ENCODE peak calls at places on chromosomes 12 and 14, in four cellular contexts. L is upper lobe of right lung; T is vagina; B is CD4-positive, alpha-beta memory T cell. U is an unnamed sample. For H3K4me1, the result is how much of the 10 kb centered on the place peaks cover.

GRCh38 chr12:5535531-5535930 is 103.6 kb downstream of the NTF3 start:
- DNase-seq in L (no peak), T (no peak), B (no peak), U (no peak)

GRCh38 chr12:23906329-23906728 is 43.1 kb downstream of the SOX5 start:
- DNase-seq in L (no peak), T (no peak), B (no peak), U (peak)

GRCh38 chr12:34394211-34395055 is 372.1 kb downstream of the ALG10 start:
- DNase-seq in L (peak), T (peak), B (no peak), U (no peak)

GRCh38 chr12:97940629-97941028 is 478.0 kb downstream of the RMST start:
- DNase-seq in L (no peak), T (no peak), B (no peak), U (no peak)

GRCh38 chr12:4273651-4274395 is at the start of gene CCND2:
- DNase-seq in L (peak), T (no peak), B (peak), U (peak)

GRCh38 chr12:115002434-115002833 is 318.5 kb upstream of the TBX3 start:
- DNase-seq in L (no peak), T (no peak), B (no peak), U (no peak)

GRCh38 chr12:28536088-28536487 is 345.8 kb downstream of the CCDC91 start:
- DNase-seq in L (no peak), T (no peak), B (no peak), U (no peak)

GRCh38 chr12:57226588-57227314 is 2.8 kb upstream of the SHMT2 start:
- DNase-seq in L (no peak), T (no peak), B (no peak), U (peak)

GRCh38 chr12:55839345-55840140 is 3.2 kb downstream of the MMP19 start:
- DNase-seq in L (no peak), T (no peak), B (no peak), U (no peak)

GRCh38 chr12:31896514-31897039 is 62.6 kb upstream of the RESF1 start:
- DNase-seq in L (no peak), T (no peak), B (peak), U (no peak)

GRCh38 chr14:65482769-65483438 is 70.4 kb downstream of the FUT8 start:
- DNase-seq in L (no peak), T (no peak), B (no peak), U (no peak)

GRCh38 chr14:84343637-84344036 is 1186.3 kb upstream of the FLRT2 start:
- DNase-seq in L (no peak), T (no peak), B (no peak), U (no peak)

GRCh38 chr14:31261859-31262739 is 54.5 kb upstream of the HECTD1 start:
- DNase-seq in L (no peak), T (no peak), B (no peak), U (peak)

GRCh38 chr14:98290596-98290995 is 981.4 kb downstream of the BCL11B start:
- DNase-seq in L (no peak), T (no peak), B (no peak), U (no peak)

GRCh38 chr12:15979096-15980091 is 68.3 kb downstream of the DERA start:
- DNase-seq in L (no peak), T (no peak), B (no peak), U (no peak)

GRCh38 chr14:81394739-81395138 is 5.4 kb downstream of the STON2 start:
- DNase-seq in L (no peak), T (no peak), B (no peak), U (no peak)

GRCh38 chr14:90986510-90986909 is 73.9 kb downstream of the RPS6KA5 start:
- DNase-seq in L (no peak), T (no peak), B (no peak), U (no peak)

GRCh38 chr12:15550778-15551177 is 228.5 kb downstream of the PTPRO start:
- DNase-seq in L (no peak), T (no peak), B (no peak), U (no peak)

GRCh38 chr12:98373982-98374381 is 141.4 kb upstream of the TMPO start:
- DNase-seq in L (no peak), T (no peak), B (no peak), U (no peak)

GRCh38 chr14:105999361-106000028 is 473.1 kb downstream of the TMEM121 start:
- DNase-seq in L (peak), T (no peak), B (peak), U (no peak)

GRCh38 chr14:96080571-96080970 is 41.4 kb downstream of the C14orf132 start:
- DNase-seq in L (no peak), T (no peak), B (no peak), U (no peak)

GRCh38 chr14:94360945-94361565 is 27.3 kb downstream of the SERPINA1 start:
- DNase-seq in L (no peak), T (peak), B (no peak), U (no peak)

GRCh38 chr14:40762177-40762576 is 844.5 kb upstream of the LRFN5 start:
- DNase-seq in L (no peak), T (no peak), B (no peak), U (no peak)

GRCh38 chr12:2647186-2647585 is 147.6 kb upstream of the FKBP4 start:
- DNase-seq in L (peak), T (no peak), B (no peak), U (no peak)

DNA sequence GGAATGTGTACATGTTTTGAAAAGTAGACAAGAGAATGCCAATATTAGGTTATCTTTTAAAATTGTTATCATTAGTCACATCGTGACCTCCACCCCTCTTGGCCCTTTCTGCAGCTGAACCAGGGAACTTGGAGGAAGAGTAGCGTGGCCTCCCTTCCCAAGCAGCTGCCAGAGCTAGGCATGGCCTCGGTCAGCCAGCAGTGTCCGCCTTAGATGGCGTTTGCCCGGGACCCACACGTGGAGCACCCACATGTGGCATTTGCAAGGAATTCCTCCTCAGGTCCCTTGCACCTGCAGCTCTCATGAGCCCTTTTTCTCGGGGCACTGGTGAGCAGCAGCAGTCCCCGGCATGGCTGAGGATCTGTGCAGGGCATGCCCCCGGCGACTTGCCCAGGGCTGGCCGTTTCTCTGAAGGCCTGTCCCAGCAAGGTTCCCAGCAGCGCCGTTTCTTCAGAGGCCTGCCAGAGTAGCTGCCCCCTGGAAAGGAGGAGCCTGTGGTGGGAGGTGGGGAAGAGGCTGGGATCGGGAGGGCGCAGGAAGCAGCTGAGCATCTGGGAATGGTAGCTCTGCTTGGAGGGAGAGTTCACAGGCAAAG is 10.8 kb downstream of the JDP2 start:
- DNase-seq in L (no peak), T (no peak), B (no peak), U (no peak)
- H3K4me1 ChIP-seq in L (half or more), T (under half), B (under half), U (under half)

DNA sequence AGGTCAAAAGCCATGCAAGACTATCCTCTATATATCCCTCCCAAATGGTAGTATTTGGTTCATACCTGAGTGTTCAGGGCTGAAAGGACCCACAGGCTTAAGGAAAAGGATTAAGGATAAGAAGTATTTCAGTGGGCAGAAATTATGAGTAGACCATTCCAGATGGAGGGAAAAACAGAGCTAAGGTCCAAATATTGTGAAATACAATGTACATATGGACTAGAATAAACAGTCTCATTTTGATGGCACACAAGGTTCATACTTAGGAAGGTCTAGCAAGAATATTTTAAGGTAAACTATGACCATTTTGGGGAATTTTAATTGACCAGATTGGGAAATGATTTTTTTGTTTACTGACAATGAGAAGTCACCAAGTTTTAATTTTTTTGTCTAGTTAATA is 124.6 kb downstream of the PRKD1 start:
- DNase-seq in L (no peak), T (no peak), B (no peak), U (no peak)
- H3K4me1 ChIP-seq in L (under half), T (under half), B (under half), U (under half)

GRCh38 chr12:108564724-108565123 is 2.3 kb downstream of the ISCU start:
- DNase-seq in L (no peak), T (no peak), B (no peak), U (no peak)

GRCh38 chr12:108563135-108563803 is 873 bp downstream of the ISCU start:
- DNase-seq in L (peak), T (no peak), B (peak), U (peak)

GRCh38 chr12:108562348-108563134 is at the start of gene ISCU:
- DNase-seq in L (peak), T (peak), B (peak), U (peak)

GRCh38 chr12:108561852-108562347 is 496 bp upstream of the ISCU start:
- DNase-seq in L (no peak), T (no peak), B (no peak), U (no peak)

DNA sequence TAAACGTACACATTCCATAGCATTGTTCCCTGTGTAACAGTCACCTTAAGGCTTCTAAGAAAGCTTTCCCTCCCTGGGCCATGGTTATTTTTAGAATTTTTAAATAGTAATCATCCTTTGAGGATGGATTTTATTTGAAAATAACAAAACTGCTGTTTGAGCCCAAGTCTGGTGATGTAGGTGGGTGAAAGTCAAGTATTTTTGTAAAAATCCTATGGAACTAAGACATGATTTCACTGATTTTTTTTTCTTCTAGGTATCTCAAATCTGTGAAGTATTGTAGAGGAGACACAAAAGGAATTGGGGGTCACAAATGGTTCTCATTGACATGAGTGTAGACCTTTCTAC is 1.4 kb downstream of the ISCU start:
- DNase-seq in L (no peak), T (no peak), B (no peak), U (no peak)
- H3K4me1 ChIP-seq in L (under half), T (half or more), B (half or more), U (under half)

DNA sequence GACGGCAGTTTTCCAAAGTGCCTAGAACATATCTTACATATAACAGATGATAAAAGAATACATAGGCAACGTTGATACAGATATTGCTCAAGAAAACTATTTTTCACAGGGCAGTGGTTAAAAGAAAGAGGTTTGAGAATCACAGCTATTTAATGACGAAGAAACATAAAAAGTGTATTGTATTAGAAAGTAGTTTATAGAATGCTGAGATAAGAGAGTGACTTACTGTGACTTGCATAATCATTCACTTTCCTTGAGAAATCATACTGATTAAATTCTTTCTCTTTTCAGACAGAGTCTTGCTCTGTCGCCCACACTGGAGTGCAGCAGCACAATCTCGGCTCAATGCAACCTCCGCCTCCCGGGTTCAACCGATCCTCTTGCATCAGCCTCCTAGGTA is 57.7 kb downstream of the PPP1R12A start:
- DNase-seq in L (no peak), T (no peak), B (no peak), U (no peak)
- H3K4me1 ChIP-seq in L (under half), T (under half), B (under half), U (under half)

GRCh38 chr14:37844614-37845013 is 249.2 kb downstream of the TTC6 start:
- DNase-seq in L (no peak), T (no peak), B (no peak), U (no peak)
- H3K4me1 ChIP-seq in L (under half), T (under half), B (under half), U (under half)

GRCh38 chr12:49568442-49568776 is 467 bp upstream of the MCRS1 start:
- DNase-seq in L (no peak), T (no peak), B (no peak), U (no peak)

GRCh38 chr12:49565956-49566265 is 2.0 kb downstream of the MCRS1 start:
- DNase-seq in L (no peak), T (no peak), B (no peak), U (no peak)

GRCh38 chr12:49566361-49566760 is 1.6 kb downstream of the MCRS1 start:
- DNase-seq in L (peak), T (no peak), B (no peak), U (no peak)

GRCh38 chr12:49567611-49568441 is at the start of gene MCRS1:
- DNase-seq in L (peak), T (no peak), B (peak), U (peak)

GRCh38 chr12:49567302-49567610 is 686 bp downstream of the MCRS1 start:
- DNase-seq in L (no peak), T (no peak), B (no peak), U (no peak)
- H3K4me1 ChIP-seq in L (under half), T (under half), B (under half), U (under half)

U was measured in HAP-1.